ENCODE peak calls at places on chromosomes 16 and 17, in eight cellular contexts. M, F, N, U, L, O, E and Y are unnamed samples.

GRCh38 chr16:3454093-3454492 is 10.6 kb downstream of the NAA60 start:
- DNase-seq in M (peak), F (no peak), N (no peak), U (no peak), L (no peak), O (no peak), E (peak), Y (peak)

GRCh38 chr16:85991425-85991824 is 92.5 kb downstream of the IRF8 start:
- DNase-seq in M (no peak), F (no peak), N (no peak), U (no peak), L (no peak), O (no peak), E (no peak), Y (no peak)

GRCh38 chr17:34369196-34369500 is 6.1 kb upstream of the CCL1 start:
- DNase-seq in M (no peak), F (no peak), N (no peak), U (no peak), L (no peak), O (no peak), E (no peak), Y (no peak)

GRCh38 chr16:20614201-20615141 is 38.3 kb upstream of the ACSM2B start:
- DNase-seq in M (no peak), F (peak), N (peak), U (no peak), L (no peak), O (no peak), E (no peak), Y (no peak)

GRCh38 chr17:48582750-48583069 is 4.6 kb upstream of the HOXB4 start:
- DNase-seq in M (peak), F (no peak), N (no peak), U (no peak), L (no peak), O (no peak), E (no peak), Y (peak)

GRCh38 chr17:21843318-21843865 is 151.1 kb downstream of the KCNJ18 start:
- DNase-seq in M (no peak), F (no peak), N (no peak), U (no peak), L (no peak), O (no peak), E (no peak), Y (no peak)

GRCh38 chr17:63550816-63551639 is 751 bp downstream of the DCAF7 start:
- DNase-seq in M (peak), F (no peak), N (peak), U (no peak), L (peak), O (peak), E (no peak), Y (peak)

GRCh38 chr17:60106377-60107059 is 27.8 kb upstream of the HEATR6 start:
- DNase-seq in M (no peak), F (no peak), N (no peak), U (no peak), L (no peak), O (peak), E (no peak), Y (no peak)

GRCh38 chr17:66076546-66077190 is 115.3 kb downstream of the CEP112 start:
- DNase-seq in M (peak), F (no peak), N (peak), U (no peak), L (no peak), O (no peak), E (no peak), Y (peak)

GRCh38 chr17:50447870-50448573 is 20.7 kb downstream of the CHAD start:
- DNase-seq in M (no peak), F (peak), N (peak), U (no peak), L (no peak), O (no peak), E (no peak), Y (peak)

GRCh38 chr17:34163681-34164080 is 91.4 kb upstream of the CCL2 start:
- DNase-seq in M (peak), F (peak), N (no peak), U (no peak), L (no peak), O (no peak), E (peak), Y (peak)

GRCh38 chr17:40329981-40330794 is 21.2 kb downstream of the RARA start:
- DNase-seq in M (no peak), F (peak), N (peak), U (no peak), L (peak), O (peak), E (no peak), Y (peak)

GRCh38 chr17:27290916-27291598 is 2.9 kb upstream of the WSB1 start:
- DNase-seq in M (no peak), F (no peak), N (peak), U (no peak), L (no peak), O (no peak), E (no peak), Y (peak)

GRCh38 chr17:37824534-37825485 is 80.0 kb upstream of the HNF1B start:
- DNase-seq in M (peak), F (no peak), N (no peak), U (no peak), L (no peak), O (peak), E (peak), Y (no peak)

GRCh38 chr17:80853076-80853475 is 138.6 kb upstream of the CHMP6 start:
- DNase-seq in M (no peak), F (no peak), N (no peak), U (no peak), L (no peak), O (no peak), E (no peak), Y (no peak)

GRCh38 chr16:49701867-49702494 is 153.9 kb downstream of the ZNF423 start:
- DNase-seq in M (no peak), F (peak), N (no peak), U (no peak), L (no peak), O (no peak), E (peak), Y (peak)

GRCh38 chr16:1918312-1918889 is at the start of gene HS3ST6:
- DNase-seq in M (no peak), F (no peak), N (peak), U (no peak), L (no peak), O (no peak), E (no peak), Y (peak)

GRCh38 chr16:86846136-86846535 is 267.8 kb downstream of the FOXL1 start:
- DNase-seq in M (no peak), F (no peak), N (no peak), U (no peak), L (no peak), O (no peak), E (no peak), Y (no peak)

GRCh38 chr17:35141681-35142466 is at the start of gene NLE1:
- DNase-seq in M (peak), F (peak), N (peak), U (peak), L (peak), O (peak), E (peak), Y (peak)

GRCh38 chr16:4212934-4213296 is 29.0 kb downstream of the SRL start:
- DNase-seq in M (peak), F (no peak), N (peak), U (no peak), L (no peak), O (no peak), E (no peak), Y (no peak)

GRCh38 chr16:67667817-67668494 is 1.3 kb downstream of the C16orf86 start:
- DNase-seq in M (peak), F (peak), N (peak), U (peak), L (peak), O (peak), E (peak), Y (peak)

GRCh38 chr17:17834974-17835373 is 1.8 kb downstream of the SREBF1 start:
- DNase-seq in M (no peak), F (no peak), N (no peak), U (no peak), L (no peak), O (no peak), E (no peak), Y (no peak)

GRCh38 chr16:31467858-31468257 is 4.1 kb upstream of the TGFB1I1 start:
- DNase-seq in M (no peak), F (no peak), N (no peak), U (no peak), L (no peak), O (no peak), E (no peak), Y (no peak)

GRCh38 chr16:86529160-86529559 is 18.8 kb downstream of the FOXF1 start:
- DNase-seq in M (no peak), F (no peak), N (no peak), U (no peak), L (no peak), O (no peak), E (no peak), Y (no peak)

GRCh38 chr16:86322283-86322682 is 188.0 kb upstream of the FOXF1 start:
- DNase-seq in M (no peak), F (no peak), N (no peak), U (no peak), L (no peak), O (no peak), E (no peak), Y (no peak)

GRCh38 chr16:69328854-69329316 is 1.5 kb downstream of the PDF start:
- DNase-seq in M (peak), F (no peak), N (peak), U (no peak), L (no peak), O (peak), E (no peak), Y (no peak)